ENCODE peak calls at places on chromosomes 11 and 22, in seven cellular contexts. One of them, this sample, is unnamed.

GRCh38 chr11:117647872-117648271 is 149.1 kb downstream of the DSCAML1 start:
- DNase-seq in NCI-H345: no peak
- DNase-seq in EH: no peak
- DNase-seq in LHCN-M2: no peak
- DNase-seq in MCF 10A: no peak
- DNase-seq in A172: no peak
- DNase-seq in naive B cell: no peak
- DNase-seq in this sample: no peak

GRCh38 chr22:26777402-26777801 is 120.0 kb downstream of the MIAT start:
- DNase-seq in A172: peak
- DNase-seq in LHCN-M2: no peak
- DNase-seq in MCF 10A: no peak
- DNase-seq in EH: peak
- DNase-seq in naive B cell: no peak
- DNase-seq in NCI-H345: no peak
- DNase-seq in this sample: no peak

GRCh38 chr11:7575841-7576451 is 62.1 kb downstream of the PPFIBP2 start:
- DNase-seq in naive B cell: no peak
- DNase-seq in EH: peak
- DNase-seq in LHCN-M2: peak
- DNase-seq in MCF 10A: peak
- DNase-seq in A172: peak
- DNase-seq in NCI-H345: no peak
- DNase-seq in this sample: no peak

GRCh38 chr11:111229604-111230003 is 15.9 kb upstream of the POU2AF2 start:
- DNase-seq in MCF 10A: no peak
- DNase-seq in EH: no peak
- DNase-seq in naive B cell: no peak
- DNase-seq in A172: no peak
- DNase-seq in NCI-H345: no peak
- DNase-seq in LHCN-M2: no peak
- DNase-seq in this sample: peak

GRCh38 chr11:74710291-74710938 is 20.8 kb downstream of the CHRDL2 start:
- DNase-seq in EH: peak
- DNase-seq in NCI-H345: no peak
- DNase-seq in MCF 10A: no peak
- DNase-seq in LHCN-M2: no peak
- DNase-seq in A172: no peak
- DNase-seq in naive B cell: no peak
- DNase-seq in this sample: peak

GRCh38 chr11:8339592-8340022 is 75.9 kb upstream of the LMO1 start:
- DNase-seq in LHCN-M2: no peak
- DNase-seq in EH: no peak
- DNase-seq in naive B cell: no peak
- DNase-seq in MCF 10A: no peak
- DNase-seq in A172: no peak
- DNase-seq in NCI-H345: no peak
- DNase-seq in this sample: no peak

GRCh38 chr11:105045897-105046296 is 762 bp upstream of the CARD16 start:
- DNase-seq in A172: no peak
- DNase-seq in MCF 10A: peak
- DNase-seq in NCI-H345: no peak
- DNase-seq in EH: no peak
- DNase-seq in LHCN-M2: no peak
- DNase-seq in naive B cell: no peak
- DNase-seq in this sample: no peak

GRCh38 chr11:464316-464715 is 14.2 kb downstream of the PTDSS2 start:
- DNase-seq in naive B cell: no peak
- DNase-seq in MCF 10A: no peak
- DNase-seq in EH: no peak
- DNase-seq in NCI-H345: no peak
- DNase-seq in A172: no peak
- DNase-seq in LHCN-M2: no peak
- DNase-seq in this sample: no peak

GRCh38 chr11:93737904-93738612 is 3.2 kb downstream of the TAF1D start:
- DNase-seq in NCI-H345: no peak
- DNase-seq in naive B cell: no peak
- DNase-seq in LHCN-M2: no peak
- DNase-seq in EH: peak
- DNase-seq in MCF 10A: peak
- DNase-seq in A172: no peak
- DNase-seq in this sample: no peak

GRCh38 chr11:115869780-115870431 is 365.7 kb upstream of the CADM1 start:
- DNase-seq in MCF 10A: no peak
- DNase-seq in EH: no peak
- DNase-seq in NCI-H345: peak
- DNase-seq in LHCN-M2: peak
- DNase-seq in naive B cell: no peak
- DNase-seq in A172: peak
- DNase-seq in this sample: no peak

GRCh38 chr11:703515-703914 is 2.5 kb upstream of the EPS8L2 start:
- DNase-seq in NCI-H345: no peak
- DNase-seq in EH: no peak
- DNase-seq in LHCN-M2: no peak
- DNase-seq in MCF 10A: no peak
- DNase-seq in A172: no peak
- DNase-seq in naive B cell: no peak
- DNase-seq in this sample: no peak

GRCh38 chr11:67303132-67303988 is at the start of gene SSH3:
- DNase-seq in NCI-H345: peak
- DNase-seq in MCF 10A: peak
- DNase-seq in LHCN-M2: peak
- DNase-seq in A172: no peak
- DNase-seq in naive B cell: no peak
- DNase-seq in EH: peak
- DNase-seq in this sample: peak

GRCh38 chr11:45298718-45299117 is 12.6 kb upstream of the SYT13 start:
- DNase-seq in naive B cell: no peak
- DNase-seq in MCF 10A: no peak
- DNase-seq in LHCN-M2: no peak
- DNase-seq in NCI-H345: no peak
- DNase-seq in A172: no peak
- DNase-seq in EH: no peak
- DNase-seq in this sample: no peak

GRCh38 chr11:122023614-122024250 is 92.3 kb downstream of the BLID start:
- DNase-seq in NCI-H345: no peak
- DNase-seq in LHCN-M2: no peak
- DNase-seq in EH: peak
- DNase-seq in A172: no peak
- DNase-seq in naive B cell: no peak
- DNase-seq in MCF 10A: no peak
- DNase-seq in this sample: no peak

GRCh38 chr11:76700177-76701100 is 29.9 kb upstream of the LRRC32 start:
- DNase-seq in LHCN-M2: peak
- DNase-seq in A172: peak
- DNase-seq in EH: peak
- DNase-seq in naive B cell: no peak
- DNase-seq in MCF 10A: peak
- DNase-seq in NCI-H345: no peak
- DNase-seq in this sample: peak

GRCh38 chr22:49052023-49052538 is 775.6 kb downstream of the BRD1 start:
- DNase-seq in A172: no peak
- DNase-seq in NCI-H345: no peak
- DNase-seq in EH: no peak
- DNase-seq in MCF 10A: no peak
- DNase-seq in naive B cell: peak
- DNase-seq in LHCN-M2: no peak
- DNase-seq in this sample: peak

GRCh38 chr11:8805256-8805655 is 105.7 kb upstream of the AKIP1 start:
- DNase-seq in naive B cell: no peak
- DNase-seq in MCF 10A: no peak
- DNase-seq in NCI-H345: no peak
- DNase-seq in LHCN-M2: no peak
- DNase-seq in A172: no peak
- DNase-seq in EH: no peak
- DNase-seq in this sample: no peak

GRCh38 chr22:27718186-27719032 is 83.1 kb downstream of the MN1 start:
- DNase-seq in naive B cell: no peak
- DNase-seq in A172: peak
- DNase-seq in NCI-H345: no peak
- DNase-seq in EH: peak
- DNase-seq in MCF 10A: peak
- DNase-seq in LHCN-M2: peak
- DNase-seq in this sample: peak

GRCh38 chr22:37806409-37807338 is 1.1 kb upstream of the GCAT start:
- DNase-seq in A172: no peak
- DNase-seq in NCI-H345: peak
- DNase-seq in LHCN-M2: no peak
- DNase-seq in EH: peak
- DNase-seq in naive B cell: no peak
- DNase-seq in MCF 10A: no peak
- DNase-seq in this sample: peak

GRCh38 chr22:40635940-40636379 is 559 bp downstream of the MRTFA start:
- DNase-seq in MCF 10A: no peak
- DNase-seq in naive B cell: no peak
- DNase-seq in LHCN-M2: no peak
- DNase-seq in NCI-H345: no peak
- DNase-seq in A172: no peak
- DNase-seq in EH: no peak
- DNase-seq in this sample: no peak

GRCh38 chr22:19133561-19133960 is 2.5 kb downstream of the TSSK2 start:
- DNase-seq in EH: no peak
- DNase-seq in MCF 10A: no peak
- DNase-seq in A172: no peak
- DNase-seq in naive B cell: no peak
- DNase-seq in NCI-H345: no peak
- DNase-seq in LHCN-M2: no peak
- DNase-seq in this sample: no peak

GRCh38 chr11:12090061-12090572 is 20.3 kb upstream of the MICAL2 start:
- DNase-seq in MCF 10A: peak
- DNase-seq in NCI-H345: peak
- DNase-seq in LHCN-M2: peak
- DNase-seq in A172: peak
- DNase-seq in EH: peak
- DNase-seq in naive B cell: no peak
- DNase-seq in this sample: no peak

This sample was measured in choroid plexus epithelial cell.